ENCODE peak calls at places on chromosomes 7 and 10, in four cellular contexts. J is endothelial cell, D is psoas muscle, Q is sigmoid colon. W is an unnamed sample.

GRCh38 chr10:11017575-11018425 is at the start of gene CELF2:
- DNase-seq in D (peak; percentile 75), Q (peak; percentile 81), J (peak; percentile 79), W (no peak)

GRCh38 chr7:151047979-151048763 is at the start of gene ASIC3:
- DNase-seq in Q (no peak), D (no peak), J (no peak), W (no peak)

GRCh38 chr7:92695308-92696261 is 105.4 kb upstream of the FAM133B start:
- DNase-seq in Q (no peak), J (peak; percentile 28), D (peak; percentile 13), W (no peak)

GRCh38 chr7:77413861-77414424 is 2.2 kb downstream of the GSAP start:
- DNase-seq in J (no peak), Q (no peak), D (no peak), W (no peak)

GRCh38 chr7:72040641-72041040 is 371.5 kb downstream of the CALN1 start:
- DNase-seq in J (no peak), D (no peak), Q (no peak), W (no peak)

GRCh38 chr10:68330852-68331454 is 911 bp upstream of the HNRNPH3 start:
- DNase-seq in J (peak; percentile 6), D (peak; percentile 36), Q (peak; percentile 77), W (no peak)

GRCh38 chr10:63429280-63429679 is 36.5 kb downstream of the JMJD1C start:
- DNase-seq in D (no peak), J (no peak), Q (no peak), W (no peak)

GRCh38 chr10:80690434-80690833 is 152.7 kb downstream of the SH2D4B start:
- DNase-seq in D (no peak), Q (no peak), J (no peak), W (no peak)

GRCh38 chr7:80821781-80822180 is 97.1 kb downstream of the SEMA3C start:
- DNase-seq in D (no peak), J (no peak), Q (no peak), W (no peak)

GRCh38 chr10:114172776-114173555 is 1.0 kb downstream of the CCDC186 start:
- DNase-seq in D (no peak), J (no peak), Q (no peak), W (peak; percentile 8)

GRCh38 chr10:3332732-3333131 is 160.2 kb upstream of the PITRM1 start:
- DNase-seq in Q (no peak), J (no peak), D (no peak), W (no peak)

GRCh38 chr7:2853147-2853546 is 9.0 kb upstream of the GNA12 start:
- DNase-seq in D (no peak), Q (no peak), J (no peak), W (peak; percentile 55)

GRCh38 chr10:60384708-60385398 is 4.8 kb downstream of the ANK3 start:
- DNase-seq in Q (no peak), D (no peak), J (no peak), W (no peak)

GRCh38 chr10:86958831-86959736 is 685 bp downstream of the SNCG start:
- DNase-seq in Q (peak; percentile 74), D (peak; percentile 68), J (no peak), W (peak; percentile 71)